ENCODE peak calls at places on chromosome 14, in six cellular contexts. One of them, this sample, is unnamed.

GRCh38 chr14:96309128-96309906 is 53.3 kb downstream of the BDKRB1 start:
- DNase-seq in NCI-H748 treated with DMSO at 0.1 percent for 48 hours: no peak
- DNase-seq in type B pancreatic cell: no peak
- DNase-seq in omental fat pad: no peak
- DNase-seq in HL-60: no peak
- DNase-seq in putamen: no peak
- DNase-seq in this sample: peak

GRCh38 chr14:74618078-74618952 is 6.3 kb upstream of the LTBP2 start:
- DNase-seq in NCI-H748 treated with DMSO at 0.1 percent for 48 hours: no peak
- DNase-seq in type B pancreatic cell: no peak
- DNase-seq in omental fat pad: no peak
- DNase-seq in HL-60: peak
- DNase-seq in putamen: no peak
- DNase-seq in this sample: peak

GRCh38 chr14:103074699-103075341 is 9.2 kb upstream of the LBHD2 start:
- DNase-seq in NCI-H748 treated with DMSO at 0.1 percent for 48 hours: peak
- DNase-seq in type B pancreatic cell: no peak
- DNase-seq in omental fat pad: peak
- DNase-seq in HL-60: no peak
- DNase-seq in putamen: no peak
- DNase-seq in this sample: no peak

GRCh38 chr14:26595922-26596721 is 1.7 kb downstream of the NOVA1 start:
- DNase-seq in NCI-H748 treated with DMSO at 0.1 percent for 48 hours: peak
- DNase-seq in type B pancreatic cell: no peak
- DNase-seq in omental fat pad: no peak
- DNase-seq in HL-60: no peak
- DNase-seq in putamen: peak
- DNase-seq in this sample: no peak

GRCh38 chr14:95024380-95024779 is 132.9 kb downstream of the DICER1 start:
- DNase-seq in NCI-H748 treated with DMSO at 0.1 percent for 48 hours: no peak
- DNase-seq in type B pancreatic cell: no peak
- DNase-seq in omental fat pad: no peak
- DNase-seq in HL-60: no peak
- DNase-seq in putamen: no peak
- DNase-seq in this sample: no peak

GRCh38 chr14:90177537-90178189 is 78.7 kb upstream of the PSMC1 start:
- DNase-seq in NCI-H748 treated with DMSO at 0.1 percent for 48 hours: no peak
- DNase-seq in type B pancreatic cell: no peak
- DNase-seq in omental fat pad: no peak
- DNase-seq in HL-60: no peak
- DNase-seq in putamen: no peak
- DNase-seq in this sample: peak

GRCh38 chr14:80930836-80931389 is 10.6 kb downstream of the CEP128 start:
- DNase-seq in NCI-H748 treated with DMSO at 0.1 percent for 48 hours: no peak
- DNase-seq in type B pancreatic cell: no peak
- DNase-seq in omental fat pad: no peak
- DNase-seq in HL-60: peak
- DNase-seq in putamen: no peak
- DNase-seq in this sample: no peak

GRCh38 chr14:52067873-52068740 is 752 bp downstream of the NID2 start:
- DNase-seq in NCI-H748 treated with DMSO at 0.1 percent for 48 hours: peak
- DNase-seq in type B pancreatic cell: peak
- DNase-seq in omental fat pad: no peak
- DNase-seq in HL-60: no peak
- DNase-seq in putamen: no peak
- DNase-seq in this sample: no peak

GRCh38 chr14:103392106-103392505 is 6.9 kb downstream of the MARK3 start:
- DNase-seq in NCI-H748 treated with DMSO at 0.1 percent for 48 hours: no peak
- DNase-seq in type B pancreatic cell: no peak
- DNase-seq in omental fat pad: no peak
- DNase-seq in HL-60: no peak
- DNase-seq in putamen: no peak
- DNase-seq in this sample: no peak

GRCh38 chr14:105153331-105153731 is 15.2 kb downstream of the JAG2 start:
- DNase-seq in NCI-H748 treated with DMSO at 0.1 percent for 48 hours: no peak
- DNase-seq in type B pancreatic cell: no peak
- DNase-seq in omental fat pad: no peak
- DNase-seq in HL-60: no peak
- DNase-seq in putamen: no peak
- DNase-seq in this sample: no peak

GRCh38 chr14:102594514-102595175 is 2.2 kb downstream of the RCOR1 start:
- DNase-seq in NCI-H748 treated with DMSO at 0.1 percent for 48 hours: peak
- DNase-seq in type B pancreatic cell: no peak
- DNase-seq in omental fat pad: peak
- DNase-seq in HL-60: peak
- DNase-seq in putamen: no peak
- DNase-seq in this sample: peak

GRCh38 chr14:96102071-96102856 is 63.1 kb downstream of the C14orf132 start:
- DNase-seq in NCI-H748 treated with DMSO at 0.1 percent for 48 hours: no peak
- DNase-seq in type B pancreatic cell: no peak
- DNase-seq in omental fat pad: no peak
- DNase-seq in HL-60: no peak
- DNase-seq in putamen: no peak
- DNase-seq in this sample: no peak

GRCh38 chr14:51616256-51616655 is 35.5 kb upstream of the FRMD6 start:
- DNase-seq in NCI-H748 treated with DMSO at 0.1 percent for 48 hours: no peak
- DNase-seq in type B pancreatic cell: no peak
- DNase-seq in omental fat pad: no peak
- DNase-seq in HL-60: no peak
- DNase-seq in putamen: no peak
- DNase-seq in this sample: no peak

GRCh38 chr14:22918519-22918808 is 485 bp downstream of the RBM23 start:
- DNase-seq in NCI-H748 treated with DMSO at 0.1 percent for 48 hours: no peak
- DNase-seq in type B pancreatic cell: no peak
- DNase-seq in omental fat pad: no peak
- DNase-seq in HL-60: no peak
- DNase-seq in putamen: no peak
- DNase-seq in this sample: no peak

This sample was measured in LNCaP clone FGC.